ENCODE peak calls at places on chromosomes 2 and 18, in seven cellular contexts. W, H, A, I, B, V and C are unnamed samples.

GRCh38 chr2:191311627-191312026 is 66.4 kb downstream of the MYO1B start:
- DNase-seq in W (no peak), V (no peak), I (peak; percentile 81), B (no peak), A (no peak), H (no peak), C (peak; percentile 57)

GRCh38 chr2:10775831-10776230 is 36.8 kb downstream of the PDIA6 start:
- DNase-seq in A (peak; percentile 54), B (no peak), I (no peak), H (no peak), V (no peak), W (no peak), C (no peak)

GRCh38 chr2:235300368-235301201 is 193.3 kb upstream of the AGAP1 start:
- DNase-seq in H (no peak), V (no peak), B (no peak), I (peak; percentile 75), W (peak; percentile 5), A (no peak), C (peak; percentile 81)

GRCh38 chr18:24514439-24514838 is 54.0 kb downstream of the HRH4 start:
- DNase-seq in V (peak; percentile 61), I (peak; percentile 57), W (no peak), A (no peak), B (no peak), H (no peak), C (peak; percentile 40)

GRCh38 chr2:83971547-83971946 is 487.5 kb downstream of the SUCLG1 start:
- DNase-seq in A (no peak), W (no peak), B (no peak), H (no peak), I (peak; percentile 11), V (no peak), C (peak; percentile 4)

GRCh38 chr2:48173141-48173540 is 266.8 kb upstream of the FBXO11 start:
- DNase-seq in I (no peak), A (no peak), W (no peak), H (no peak), B (no peak), V (no peak), C (no peak)

GRCh38 chr2:102000813-102001766 is 9.3 kb downstream of the IL1R2 start:
- DNase-seq in I (no peak), A (no peak), W (no peak), B (no peak), V (peak; percentile 43), H (no peak), C (no peak)

GRCh38 chr18:8696749-8697211 is 8.6 kb upstream of the MTCL1 start:
- DNase-seq in B (peak; percentile 85), A (peak; percentile 88), H (no peak), V (peak; percentile 59), I (peak; percentile 66), W (peak; percentile 58), C (peak; percentile 69)

GRCh38 chr2:221673248-221673647 is 101.1 kb upstream of the EPHA4 start:
- DNase-seq in I (no peak), V (no peak), A (no peak), H (no peak), W (no peak), B (no peak), C (no peak)

GRCh38 chr2:144596074-144596871 is 76.4 kb upstream of the ZEB2 start:
- DNase-seq in B (no peak), V (peak; percentile 50), H (no peak), I (peak; percentile 69), W (no peak), A (no peak), C (peak; percentile 67)

GRCh38 chr2:42602218-42602936 is 33.9 kb downstream of the MTA3 start:
- DNase-seq in W (no peak), I (no peak), V (peak; percentile 41), A (no peak), H (no peak), B (no peak), C (no peak)

GRCh38 chr2:172735646-172736418 is at the start of gene RAPGEF4:
- DNase-seq in I (no peak), V (no peak), A (no peak), H (no peak), W (no peak), B (no peak), C (no peak)

GRCh38 chr2:119823734-119824334 is 64.1 kb downstream of the PTPN4 start:
- DNase-seq in A (no peak), H (no peak), B (no peak), W (no peak), V (peak; percentile 38), I (peak; percentile 76), C (peak; percentile 71)

GRCh38 chr2:176924909-176925548 is 287.6 kb upstream of the HNRNPA3 start:
- DNase-seq in B (no peak), I (no peak), W (no peak), H (no peak), V (no peak), A (no peak), C (no peak)

GRCh38 chr2:104976603-104977120 is 61.2 kb upstream of the MRPS9 start:
- DNase-seq in I (no peak), B (no peak), V (peak; percentile 71), A (no peak), W (no peak), H (no peak), C (no peak)

GRCh38 chr18:7174359-7175107 is 56.4 kb upstream of the LRRC30 start:
- DNase-seq in I (peak; percentile 48), B (no peak), W (peak; percentile 35), A (no peak), H (no peak), V (no peak), C (peak; percentile 30)

GRCh38 chr2:220701115-220701514 is 871.0 kb downstream of the EPHA4 start:
- DNase-seq in I (no peak), B (no peak), H (no peak), W (no peak), V (no peak), A (no peak), C (no peak)

GRCh38 chr2:7725132-7725849 is 808.1 kb downstream of the RNF144A start:
- DNase-seq in I (peak; percentile 16), B (no peak), W (no peak), H (no peak), V (peak; percentile 70), A (no peak), C (peak; percentile 20)

GRCh38 chr2:236673126-236673822 is 103.6 kb downstream of the ACKR3 start:
- DNase-seq in B (no peak), V (no peak), W (no peak), A (no peak), H (peak; percentile 81), I (no peak), C (no peak)

GRCh38 chr2:188986839-188987238 is 12.7 kb downstream of the COL3A1 start:
- DNase-seq in A (no peak), B (no peak), V (no peak), W (no peak), H (no peak), I (peak; percentile 58), C (peak; percentile 73)

GRCh38 chr2:74944987-74945782 is 13.3 kb upstream of the POLE4 start:
- DNase-seq in A (no peak), I (peak; percentile 38), B (no peak), V (peak; percentile 82), W (no peak), H (no peak), C (peak; percentile 54)

GRCh38 chr2:15943378-15943851 is 3.1 kb downstream of the MYCN start:
- DNase-seq in B (peak; percentile 50), H (no peak), V (no peak), A (no peak), I (no peak), W (no peak), C (no peak)

GRCh38 chr18:39962546-39962945 is 1992.5 kb upstream of the PIK3C3 start:
- DNase-seq in A (no peak), H (no peak), V (no peak), I (no peak), W (no peak), B (no peak), C (no peak)

GRCh38 chr2:8821276-8822217 is 15.9 kb downstream of the KIDINS220 start:
- DNase-seq in B (no peak), I (peak; percentile 81), V (no peak), A (peak; percentile 90), W (peak; percentile 72), H (no peak), C (peak; percentile 71)

GRCh38 chr18:74819433-74820059 is 221.9 kb downstream of the ZNF407 start:
- DNase-seq in H (no peak), B (no peak), V (peak; percentile 31), I (peak; percentile 16), A (no peak), W (no peak), C (peak; percentile 34)

GRCh38 chr2:233814063-233814435 is 35.9 kb downstream of the MROH2A start:
- DNase-seq in V (no peak), B (no peak), W (no peak), A (peak; percentile 21), I (no peak), H (no peak), C (peak; percentile 30)

GRCh38 chr18:78681396-78681795 is 298.2 kb upstream of the SALL3 start:
- DNase-seq in V (no peak), A (peak; percentile 43), B (no peak), I (no peak), H (no peak), W (no peak), C (no peak)

GRCh38 chr2:46241344-46241743 is 55.9 kb upstream of the EPAS1 start:
- DNase-seq in B (no peak), I (peak; percentile 23), H (no peak), W (no peak), V (no peak), A (no peak), C (no peak)

GRCh38 chr18:50397023-50397422 is 22.2 kb downstream of the SKA1 start:
- DNase-seq in B (no peak), A (no peak), H (no peak), I (no peak), V (no peak), W (no peak), C (no peak)

GRCh38 chr2:179239194-179239593 is 25.4 kb downstream of the SESTD1 start:
- DNase-seq in A (no peak), B (no peak), H (no peak), V (no peak), W (no peak), I (no peak), C (peak; percentile 49)
- H3K4me3 ChIP-seq in A (no peak overlapping the region), B (no peak overlapping the region), H (no peak overlapping the region), V (no peak overlapping the region), W (no peak overlapping the region), I (no peak overlapping the region), C (no peak overlapping the region)

DNA sequence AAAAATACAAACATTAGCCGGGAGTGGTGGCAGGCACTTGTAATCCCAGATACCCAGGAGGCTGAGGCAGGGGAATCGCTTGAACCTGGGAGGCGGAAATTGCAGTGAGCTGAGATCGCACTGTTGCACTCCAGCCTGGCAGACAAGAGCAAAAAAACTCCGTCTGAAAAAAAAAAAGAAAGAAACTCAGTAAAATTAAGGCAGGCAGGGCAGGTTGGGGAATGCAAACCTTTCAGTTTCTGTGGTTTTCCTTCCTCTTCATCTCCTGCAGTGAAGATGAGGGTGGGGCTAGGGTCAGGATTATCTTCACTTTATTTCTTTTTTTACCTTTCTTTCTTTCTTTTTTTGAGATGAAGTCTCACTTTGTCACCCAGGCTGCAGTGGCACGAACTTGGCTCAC is 43.2 kb upstream of the PSME4 start:
- DNase-seq in V (no peak), H (no peak), W (no peak), I (no peak), A (no peak), B (no peak), C (no peak)
- H3K4me3 ChIP-seq in V (no peak overlapping the region), H (no peak overlapping the region), W (no peak overlapping the region), I (no peak overlapping the region), A (no peak overlapping the region), B (no peak overlapping the region), C (no peak overlapping the region)

GRCh38 chr2:121075006-121075545 is 209.9 kb downstream of the TFCP2L1 start:
- DNase-seq in W (no peak), H (no peak), A (peak; percentile 80), B (no peak), V (peak; percentile 93), I (peak; percentile 82), C (peak; percentile 89)
- H3K4me3 ChIP-seq in W (no peak overlapping the region), H (peak overlapping the region; percentile 1), A (peak overlapping the region; percentile 35), B (no peak overlapping the region), V (no peak overlapping the region), I (peak overlapping the region; percentile 2), C (no peak overlapping the region)

GRCh38 chr2:223601932-223602676 is at the start of gene SCG2:
- DNase-seq in H (no peak), I (peak; percentile 95), W (peak; percentile 47), B (peak; percentile 62), V (peak; percentile 42), A (peak; percentile 80), C (peak; percentile 93)
- H3K4me3 ChIP-seq in H (no peak within 1 kb of the TSS), I (peak within 1 kb of the TSS; percentile 18), W (no peak within 1 kb of the TSS), B (peak within 1 kb of the TSS; percentile 3), V (no peak within 1 kb of the TSS), A (no peak within 1 kb of the TSS), C (no peak within 1 kb of the TSS)